ENCODE peak calls at places on chromosomes 13 and 19, in four cellular contexts. O is body of pancreas, P is psoas muscle, I is neuronal stem cell. Z is an unnamed sample.

GRCh38 chr19:56141416-56141992 is 417 bp downstream of the ZNF444 start:
- DNase-seq in O (peak; percentile 49), P (no peak), I (no peak), Z (no peak)

GRCh38 chr19:48553676-48554384 is 1.9 kb downstream of the SULT2B1 start:
- DNase-seq in O (peak; percentile 52), P (peak; percentile 33), I (no peak), Z (peak; percentile 58)

GRCh38 chr13:60267498-60268202 is 103.9 kb upstream of the DIAPH3 start:
- DNase-seq in I (no peak), O (peak; percentile 78), P (no peak), Z (no peak)

GRCh38 chr19:6828306-6828697 is 55.8 kb downstream of the VAV1 start:
- DNase-seq in O (no peak), I (no peak), P (no peak), Z (no peak)

GRCh38 chr19:2607712-2608601 is 94.5 kb downstream of the GNG7 start:
- DNase-seq in O (no peak), P (no peak), I (no peak), Z (no peak)

GRCh38 chr13:24784319-24784718 is 20.4 kb downstream of the RNF17 start:
- DNase-seq in I (no peak), O (no peak), P (no peak), Z (no peak)

GRCh38 chr19:48090281-48090802 is 20.3 kb downstream of the PLA2G4C start:
- DNase-seq in P (no peak), O (no peak), I (no peak), Z (no peak)

GRCh38 chr13:48094404-48094780 is 512 bp downstream of the MED4 start:
- DNase-seq in O (no peak), I (no peak), P (no peak), Z (no peak)

GRCh38 chr13:31441804-31442487 is 242.2 kb downstream of the B3GLCT start:
- DNase-seq in P (peak; percentile 63), I (no peak), O (peak; percentile 28), Z (no peak)

GRCh38 chr13:112132619-112133018 is 65.7 kb downstream of the SOX1 start:
- DNase-seq in P (no peak), I (no peak), O (no peak), Z (no peak)

GRCh38 chr19:574658-575526 is 2.5 kb downstream of the BSG start:
- DNase-seq in P (peak; percentile 38), I (no peak), O (peak; percentile 57), Z (no peak)

GRCh38 chr13:98838776-98839175 is 86.3 kb upstream of the SLC15A1 start:
- DNase-seq in O (no peak), P (no peak), I (no peak), Z (no peak)

GRCh38 chr19:30449673-30450072 is 77.5 kb downstream of the ZNF536 start:
- DNase-seq in I (peak; percentile 62), O (no peak), P (no peak), Z (no peak)
- H3K4me3 ChIP-seq in I (no peak overlapping the region), O (no peak overlapping the region), P (peak overlapping the region; percentile 42), Z (no peak overlapping the region)

DNA sequence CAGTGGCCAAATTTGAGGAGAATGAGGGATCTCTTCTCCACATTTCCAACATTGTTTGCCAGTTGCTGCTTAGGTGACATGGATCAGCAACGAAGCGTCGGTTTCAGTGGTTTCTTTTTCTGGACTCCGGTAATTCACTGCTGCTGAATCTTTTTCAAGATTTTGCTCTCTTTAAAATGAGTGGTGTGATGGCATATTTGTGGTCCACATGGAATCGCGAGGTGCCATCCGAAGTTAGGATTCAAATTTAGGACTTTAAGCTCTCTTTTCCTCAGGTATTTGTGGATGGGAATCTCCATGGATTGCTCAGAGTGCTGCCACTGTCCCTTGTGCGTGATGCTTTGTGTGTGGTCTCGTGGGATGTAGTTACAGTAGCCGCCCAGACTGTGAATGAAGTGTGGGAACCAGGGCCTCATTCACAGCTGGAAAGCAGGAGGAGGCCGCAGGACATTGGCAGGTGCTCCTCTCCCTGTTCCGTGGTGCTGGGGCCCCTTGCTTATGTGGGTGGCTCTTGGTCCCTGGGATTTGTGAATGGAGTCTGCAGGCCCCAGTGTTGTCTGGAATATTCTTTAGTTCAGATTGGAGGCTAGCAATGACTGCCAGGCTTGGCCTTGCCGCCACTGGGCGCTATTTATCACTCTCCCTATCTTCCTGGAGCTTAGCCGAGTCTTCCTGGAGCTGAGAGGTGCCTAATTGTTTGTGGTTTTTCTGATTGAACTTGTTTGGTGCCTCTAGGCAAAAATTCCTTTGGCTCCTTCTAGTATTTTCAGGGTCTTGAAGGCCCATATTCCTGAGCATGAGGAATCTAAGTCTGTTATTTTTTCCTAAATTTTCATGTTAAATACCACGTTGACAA is 1.5 kb downstream of the ILF3 start:
- DNase-seq in O (peak; percentile 70), I (no peak), P (no peak), Z (no peak)
- H3K4me1 ChIP-seq in O (peaks cover 59% of the 10 kb centered on the region), I (peaks cover 7% of the 10 kb centered on the region), P (peaks cover 50% of the 10 kb centered on the region), Z (peaks cover 16% of the 10 kb centered on the region)

DNA sequence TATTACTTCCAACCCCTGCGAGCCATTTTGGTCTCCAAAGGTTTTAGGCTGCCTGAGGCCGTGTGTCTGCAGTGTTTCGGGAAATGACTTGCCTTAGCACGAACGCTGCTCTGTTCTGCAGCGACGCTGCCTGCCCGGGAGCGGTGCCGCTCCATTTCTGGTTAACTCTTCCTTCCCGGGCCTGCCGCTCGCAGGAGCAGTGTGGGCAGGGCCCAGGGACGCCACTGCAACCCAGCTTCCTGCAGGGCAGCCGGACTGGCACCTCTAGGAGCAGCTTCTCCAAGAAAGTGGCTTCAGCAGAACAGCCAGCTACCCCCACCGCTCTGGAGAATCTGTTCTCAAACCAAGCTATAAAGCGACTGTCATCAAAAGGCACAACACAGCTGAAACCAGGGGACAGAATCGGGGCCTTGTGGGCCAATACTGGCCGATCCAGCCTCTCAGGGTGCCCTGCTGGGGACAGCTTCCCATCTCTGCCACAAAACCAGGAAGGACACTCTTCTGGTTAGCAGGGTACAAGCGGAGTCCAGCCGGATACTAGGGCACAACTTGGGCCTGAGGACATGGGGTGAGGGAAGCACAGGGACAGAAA is 72.2 kb downstream of the KCTD15 start:
- DNase-seq in P (peak; percentile 37), O (peak; percentile 41), I (no peak), Z (no peak)
- H3K4me3 ChIP-seq in P (peak overlapping the region; percentile 20), O (no peak overlapping the region), I (peak overlapping the region; percentile 4), Z (no peak overlapping the region)

GRCh38 chr19:30358319-30358718 is 13.9 kb upstream of the ZNF536 start:
- DNase-seq in I (no peak), P (no peak), O (no peak), Z (no peak)
- H3K4me1 ChIP-seq in I (peaks cover 16% of the 10 kb centered on the region), P (no peaks in the 10 kb centered on the region), O (no peaks in the 10 kb centered on the region), Z (no peaks in the 10 kb centered on the region)

DNA sequence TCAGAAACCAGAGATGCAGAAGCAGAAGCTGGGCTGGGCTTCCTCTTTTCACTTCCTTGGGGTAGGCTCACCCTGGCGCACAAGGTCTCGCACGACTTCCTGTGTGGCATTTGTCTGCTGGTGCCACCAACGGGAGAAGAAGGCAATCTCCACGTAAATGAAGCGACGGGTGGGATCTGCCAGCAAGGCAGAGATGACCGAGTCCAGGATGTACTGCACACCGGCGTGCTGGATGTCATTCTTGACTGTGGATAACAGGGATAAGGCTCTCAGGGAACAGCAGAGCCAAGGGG is 1.3 kb downstream of the MAN2B1 start:
- DNase-seq in O (no peak), I (no peak), P (no peak), Z (peak; percentile 76)
- H3K4me3 ChIP-seq in O (no peak overlapping the region), I (peak overlapping the region; percentile 67), P (peak overlapping the region; percentile 98), Z (no peak overlapping the region)

DNA sequence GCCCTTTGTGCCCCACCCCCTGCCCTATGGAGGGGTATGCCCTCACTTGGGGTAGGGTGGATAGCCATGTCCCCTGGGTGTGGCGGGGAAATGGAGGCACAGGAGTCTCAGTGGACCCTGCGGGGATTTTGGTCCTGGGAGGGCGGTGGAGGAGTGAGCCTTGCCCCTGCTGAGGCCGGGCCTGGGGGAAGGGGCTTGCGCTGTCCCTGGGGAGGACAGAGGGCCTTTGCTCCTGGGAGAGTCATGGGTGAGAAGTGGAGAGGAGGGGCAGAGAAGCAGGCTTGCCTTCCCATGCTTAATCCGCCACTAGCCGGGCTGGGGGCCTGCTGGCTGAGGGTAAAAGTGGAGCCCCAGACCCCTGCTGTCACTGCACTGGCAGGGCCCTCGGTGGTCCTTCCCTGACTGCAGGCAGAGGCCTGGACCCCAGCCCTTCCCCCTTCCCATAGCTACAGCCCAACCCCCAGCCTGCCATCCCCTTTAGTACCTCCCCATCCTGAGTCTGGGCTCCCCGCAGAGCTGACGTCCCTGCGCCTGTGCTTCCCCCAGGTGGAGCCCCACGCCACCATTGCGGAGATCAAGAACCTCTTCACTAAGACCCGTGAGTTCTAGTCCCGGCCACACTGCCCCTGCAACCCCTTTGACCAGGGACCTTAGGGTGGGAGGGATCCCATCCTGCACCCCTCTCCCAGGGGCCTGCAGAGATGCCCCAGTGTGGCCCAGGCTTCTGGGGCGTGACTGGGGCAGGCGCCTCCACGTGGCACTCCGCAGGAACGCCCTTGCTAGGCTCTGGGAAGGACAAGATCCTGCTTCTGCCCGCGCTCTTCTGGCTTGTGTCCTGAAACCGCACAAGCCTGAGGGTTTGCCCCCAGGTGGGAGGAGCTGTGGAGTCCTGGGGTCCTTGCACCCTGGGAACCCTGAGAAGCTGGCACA is 8.9 kb downstream of the NDUFB7 start:
- DNase-seq in P (peak; percentile 37), O (no peak), I (no peak), Z (no peak)
- H3K4me1 ChIP-seq in P (peaks cover 30% of the 10 kb centered on the region), O (peaks cover 14% of the 10 kb centered on the region), I (peaks cover 11% of the 10 kb centered on the region), Z (peaks cover 8% of the 10 kb centered on the region)

GRCh38 chr19:18009412-18010066 is 1.6 kb downstream of the ARRDC2 start:
- DNase-seq in P (peak; percentile 39), I (no peak), O (no peak), Z (no peak)

GRCh38 chr19:18008814-18009213 is 844 bp downstream of the ARRDC2 start:
- DNase-seq in I (no peak), P (no peak), O (no peak), Z (no peak)

GRCh38 chr19:18006895-18007604 is 920 bp upstream of the ARRDC2 start:
- DNase-seq in P (peak; percentile 84), O (peak; percentile 87), I (peak; percentile 78), Z (peak; percentile 83)

GRCh38 chr19:18007939-18008673 is at the start of gene ARRDC2:
- DNase-seq in O (peak; percentile 94), I (peak; percentile 88), P (peak; percentile 93), Z (peak; percentile 89)

GRCh38 chr19:18007605-18007938 is 398 bp upstream of the ARRDC2 start:
- DNase-seq in P (no peak), O (no peak), I (no peak), Z (no peak)
- H3K4me3 ChIP-seq in P (peak overlapping the region; percentile 85), O (no peak overlapping the region), I (peak overlapping the region; percentile 28), Z (peak overlapping the region; percentile 25)

Z was measured in lung.